ENCODE peak calls at places on chromosomes 13 and 19, in eight cellular contexts. W, G, N, Q, B, C, M and V are unnamed samples.

GRCh38 chr13:43077906-43078305 is 54.5 kb downstream of the DNAJC15 start:
- DNase-seq in W (no peak), G (no peak), N (no peak), Q (no peak), B (no peak), C (no peak), M (no peak), V (no peak)

GRCh38 chr13:60019119-60019993 is 144.4 kb downstream of the DIAPH3 start:
- DNase-seq in W (no peak), G (no peak), N (no peak), Q (no peak), B (peak; percentile 8), C (no peak), M (no peak), V (peak; percentile 18)

GRCh38 chr13:51811920-51812328 is 8.0 kb upstream of the DHRS12 start:
- DNase-seq in W (no peak), G (no peak), N (no peak), Q (no peak), B (no peak), C (no peak), M (no peak), V (no peak)

GRCh38 chr19:16260160-16260793 is 62.6 kb downstream of the AP1M1 start:
- DNase-seq in W (no peak), G (no peak), N (no peak), Q (no peak), B (no peak), C (no peak), M (no peak), V (no peak)

GRCh38 chr13:76879211-76879875 is 6.9 kb downstream of the KCTD12 start:
- DNase-seq in W (no peak), G (no peak), N (peak; percentile 87), Q (no peak), B (peak; percentile 79), C (peak; percentile 66), M (peak; percentile 65), V (no peak)

GRCh38 chr19:28633223-28634030 is 579.5 kb downstream of the UQCRFS1 start:
- DNase-seq in W (peak; percentile 10), G (no peak), N (peak; percentile 56), Q (peak; percentile 63), B (peak; percentile 39), C (no peak), M (peak; percentile 41), V (no peak)

GRCh38 chr19:4575978-4576933 is 16.8 kb upstream of the SEMA6B start:
- DNase-seq in W (peak; percentile 73), G (peak; percentile 74), N (no peak), Q (no peak), B (no peak), C (peak; percentile 68), M (peak; percentile 70), V (no peak)

GRCh38 chr13:114011226-114011625 is 37.4 kb upstream of the C13orf46 start:
- DNase-seq in W (no peak), G (no peak), N (no peak), Q (no peak), B (no peak), C (no peak), M (peak; percentile 13), V (no peak)

GRCh38 chr13:33066329-33066728 is 50.1 kb downstream of the KL start:
- DNase-seq in W (no peak), G (no peak), N (no peak), Q (no peak), B (no peak), C (no peak), M (no peak), V (no peak)

GRCh38 chr13:110536006-110536693 is 25.4 kb downstream of the RAB20 start:
- DNase-seq in W (no peak), G (no peak), N (no peak), Q (no peak), B (no peak), C (no peak), M (no peak), V (no peak)

GRCh38 chr19:52138614-52139290 is 986 bp downstream of the ZNF616 start:
- DNase-seq in W (no peak), G (peak; percentile 49), N (no peak), Q (no peak), B (no peak), C (no peak), M (no peak), V (no peak)

GRCh38 chr13:102405499-102406079 is 3.7 kb upstream of the FGF14 start:
- DNase-seq in W (no peak), G (peak; percentile 38), N (no peak), Q (peak; percentile 51), B (no peak), C (no peak), M (no peak), V (no peak)

GRCh38 chr13:39105110-39105509 is 66.9 kb downstream of the NHLRC3 start:
- DNase-seq in W (no peak), G (no peak), N (peak; percentile 36), Q (no peak), B (no peak), C (no peak), M (no peak), V (no peak)

GRCh38 chr19:5062195-5062594 is 93.3 kb downstream of the KDM4B start:
- DNase-seq in W (no peak), G (no peak), N (no peak), Q (no peak), B (no peak), C (no peak), M (no peak), V (no peak)

GRCh38 chr19:54969647-54970046 is 3.5 kb downstream of the NLRP2 start:
- DNase-seq in W (no peak), G (no peak), N (no peak), Q (no peak), B (no peak), C (no peak), M (no peak), V (no peak)

DNA sequence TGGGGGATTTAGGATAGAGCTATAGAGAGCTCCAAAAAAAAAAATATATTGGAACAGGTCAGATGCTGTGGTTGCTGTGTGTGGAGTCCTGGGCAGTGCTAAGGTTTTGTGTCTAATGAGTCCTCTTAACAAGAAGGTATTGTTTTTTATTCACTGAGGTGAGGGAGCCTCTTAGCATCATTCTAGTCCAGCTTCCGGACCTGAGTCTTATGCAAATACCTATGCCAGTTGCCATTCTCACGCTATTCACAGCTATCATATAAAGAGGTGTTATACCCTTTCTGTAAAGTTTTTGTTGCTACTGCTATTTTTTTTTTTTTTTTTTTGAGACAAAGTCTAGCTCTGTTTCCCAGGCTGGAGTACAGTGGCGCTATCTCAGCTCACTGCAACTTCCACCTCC is 1.4 kb downstream of the NLRP2 start:
- DNase-seq in W (no peak), G (no peak), N (no peak), Q (no peak), B (no peak), C (no peak), M (no peak), V (no peak)
- H3K4me3 ChIP-seq in W (no peak overlapping the region), G (no peak overlapping the region), N (no peak overlapping the region), Q (no peak overlapping the region), B (no peak overlapping the region), C (no peak overlapping the region), M (no peak overlapping the region), V (no peak overlapping the region)

GRCh38 chr19:44592451-44592890 is 20.9 kb upstream of the IGSF23 start:
- DNase-seq in W (no peak), G (peak; percentile 87), N (no peak), Q (no peak), B (no peak), C (no peak), M (no peak), V (no peak)
- H3K4me3 ChIP-seq in W (no peak overlapping the region), G (no peak overlapping the region), N (no peak overlapping the region), Q (no peak overlapping the region), B (no peak overlapping the region), C (no peak overlapping the region), M (no peak overlapping the region), V (no peak overlapping the region)

GRCh38 chr19:33241091-33241529 is 15.5 kb upstream of the SLC7A10 start:
- DNase-seq in W (no peak), G (no peak), N (no peak), Q (no peak), B (no peak), C (no peak), M (no peak), V (no peak)
- H3K4me3 ChIP-seq in W (no peak overlapping the region), G (no peak overlapping the region), N (no peak overlapping the region), Q (no peak overlapping the region), B (no peak overlapping the region), C (no peak overlapping the region), M (no peak overlapping the region), V (no peak overlapping the region)

GRCh38 chr19:1105873-1106840 is 2.4 kb downstream of the GPX4 start:
- DNase-seq in W (no peak), G (no peak), N (no peak), Q (no peak), B (no peak), C (no peak), M (no peak), V (no peak)
- H3K4me3 ChIP-seq in W (no peak overlapping the region), G (peak overlapping the region; percentile 97), N (no peak overlapping the region), Q (peak overlapping the region; percentile 9), B (peak overlapping the region; percentile 77), C (peak overlapping the region; percentile 95), M (peak overlapping the region; percentile 88), V (peak overlapping the region; percentile 83)